ENCODE peak calls at places on chromosomes 3 and 15, in eight cellular contexts. One of them, this sample, is unnamed. For H3K9me3, the result is how much of the 10 kb centered on the place peaks cover.

GRCh38 chr15:68499620-68500312 is 67.8 kb upstream of the ITGA11 start:
- DNase-seq in CD8-positive, alpha-beta T cell: no peak
- DNase-seq in right atrium auricular region: no peak
- DNase-seq in breast epithelium: no peak
- DNase-seq in kidney: no peak
- DNase-seq in lower lobe of right lung: no peak
- DNase-seq in tibial artery: no peak
- DNase-seq in spleen: no peak
- DNase-seq in this sample: no peak

GRCh38 chr3:52394751-52395502 is 50.0 kb downstream of the SEMA3G start:
- DNase-seq in kidney: peak
- DNase-seq in right atrium auricular region: no peak
- DNase-seq in lower lobe of right lung: peak
- DNase-seq in tibial artery: no peak
- DNase-seq in breast epithelium: no peak
- DNase-seq in spleen: peak
- DNase-seq in CD8-positive, alpha-beta T cell: no peak
- DNase-seq in this sample: no peak

GRCh38 chr3:192928016-192928415 is 10.4 kb upstream of the MB21D2 start:
- DNase-seq in tibial artery: no peak
- DNase-seq in right atrium auricular region: no peak
- DNase-seq in kidney: no peak
- DNase-seq in CD8-positive, alpha-beta T cell: no peak
- DNase-seq in spleen: no peak
- DNase-seq in breast epithelium: no peak
- DNase-seq in lower lobe of right lung: no peak
- DNase-seq in this sample: no peak

GRCh38 chr15:62083168-62084154 is 16.7 kb downstream of the C2CD4A start:
- DNase-seq in right atrium auricular region: no peak
- DNase-seq in tibial artery: no peak
- DNase-seq in kidney: no peak
- DNase-seq in lower lobe of right lung: no peak
- DNase-seq in CD8-positive, alpha-beta T cell: no peak
- DNase-seq in breast epithelium: no peak
- DNase-seq in spleen: no peak
- DNase-seq in this sample: no peak

GRCh38 chr3:126663750-126664149 is 8.8 kb upstream of the TXNRD3 start:
- DNase-seq in tibial artery: no peak
- DNase-seq in CD8-positive, alpha-beta T cell: no peak
- DNase-seq in breast epithelium: no peak
- DNase-seq in kidney: no peak
- DNase-seq in right atrium auricular region: no peak
- DNase-seq in lower lobe of right lung: no peak
- DNase-seq in spleen: no peak
- DNase-seq in this sample: no peak

GRCh38 chr3:73602171-73602570 is 22.6 kb downstream of the PDZRN3 start:
- DNase-seq in CD8-positive, alpha-beta T cell: no peak
- DNase-seq in right atrium auricular region: no peak
- DNase-seq in tibial artery: no peak
- DNase-seq in spleen: no peak
- DNase-seq in lower lobe of right lung: no peak
- DNase-seq in kidney: no peak
- DNase-seq in breast epithelium: no peak
- DNase-seq in this sample: peak

GRCh38 chr3:30586091-30586805 is 20.2 kb upstream of the TGFBR2 start:
- DNase-seq in right atrium auricular region: no peak
- DNase-seq in breast epithelium: no peak
- DNase-seq in spleen: no peak
- DNase-seq in lower lobe of right lung: no peak
- DNase-seq in tibial artery: no peak
- DNase-seq in CD8-positive, alpha-beta T cell: no peak
- DNase-seq in kidney: no peak
- DNase-seq in this sample: no peak

GRCh38 chr3:12766541-12766940 is 7.5 kb upstream of the TMEM40 start:
- DNase-seq in CD8-positive, alpha-beta T cell: no peak
- DNase-seq in breast epithelium: no peak
- DNase-seq in spleen: no peak
- DNase-seq in tibial artery: no peak
- DNase-seq in kidney: no peak
- DNase-seq in right atrium auricular region: no peak
- DNase-seq in lower lobe of right lung: no peak
- DNase-seq in this sample: no peak

GRCh38 chr3:46981932-46982471 is 2.5 kb downstream of the NBEAL2 start:
- DNase-seq in breast epithelium: peak
- DNase-seq in tibial artery: no peak
- DNase-seq in CD8-positive, alpha-beta T cell: no peak
- DNase-seq in spleen: peak
- DNase-seq in lower lobe of right lung: peak
- DNase-seq in right atrium auricular region: no peak
- DNase-seq in kidney: peak
- DNase-seq in this sample: no peak

GRCh38 chr3:112582242-112582874 is 20.5 kb downstream of the SLC35A5 start:
- DNase-seq in breast epithelium: no peak
- DNase-seq in CD8-positive, alpha-beta T cell: no peak
- DNase-seq in kidney: no peak
- DNase-seq in right atrium auricular region: no peak
- DNase-seq in spleen: no peak
- DNase-seq in lower lobe of right lung: no peak
- DNase-seq in tibial artery: no peak
- DNase-seq in this sample: peak

GRCh38 chr3:4584537-4585249 is 91.5 kb downstream of the ITPR1 start:
- DNase-seq in breast epithelium: peak
- DNase-seq in kidney: no peak
- DNase-seq in spleen: no peak
- DNase-seq in CD8-positive, alpha-beta T cell: no peak
- DNase-seq in right atrium auricular region: no peak
- DNase-seq in tibial artery: peak
- DNase-seq in lower lobe of right lung: no peak
- DNase-seq in this sample: peak

GRCh38 chr3:135992072-135992471 is 26.5 kb downstream of the PPP2R3A start:
- DNase-seq in breast epithelium: no peak
- DNase-seq in tibial artery: no peak
- DNase-seq in right atrium auricular region: no peak
- DNase-seq in spleen: no peak
- DNase-seq in kidney: no peak
- DNase-seq in CD8-positive, alpha-beta T cell: no peak
- DNase-seq in lower lobe of right lung: no peak
- DNase-seq in this sample: no peak

GRCh38 chr15:101642361-101642760 is 9.8 kb downstream of the TM2D3 start:
- DNase-seq in spleen: no peak
- DNase-seq in lower lobe of right lung: no peak
- DNase-seq in right atrium auricular region: no peak
- DNase-seq in tibial artery: no peak
- DNase-seq in kidney: no peak
- DNase-seq in CD8-positive, alpha-beta T cell: no peak
- DNase-seq in breast epithelium: no peak
- DNase-seq in this sample: peak

GRCh38 chr3:37761583-37761982 is 100.1 kb upstream of the CTDSPL start:
- DNase-seq in lower lobe of right lung: no peak
- DNase-seq in right atrium auricular region: no peak
- DNase-seq in breast epithelium: no peak
- DNase-seq in kidney: no peak
- DNase-seq in spleen: no peak
- DNase-seq in tibial artery: no peak
- DNase-seq in CD8-positive, alpha-beta T cell: no peak
- DNase-seq in this sample: no peak

GRCh38 chr3:37761043-37761442 is 100.6 kb upstream of the CTDSPL start:
- DNase-seq in kidney: no peak
- DNase-seq in CD8-positive, alpha-beta T cell: no peak
- DNase-seq in lower lobe of right lung: no peak
- DNase-seq in tibial artery: no peak
- DNase-seq in right atrium auricular region: no peak
- DNase-seq in spleen: no peak
- DNase-seq in breast epithelium: no peak
- DNase-seq in this sample: no peak

GRCh38 chr3:37762286-37762685 is 99.4 kb upstream of the CTDSPL start:
- DNase-seq in tibial artery: no peak
- DNase-seq in lower lobe of right lung: no peak
- DNase-seq in kidney: no peak
- DNase-seq in CD8-positive, alpha-beta T cell: no peak
- DNase-seq in right atrium auricular region: no peak
- DNase-seq in spleen: no peak
- DNase-seq in breast epithelium: no peak
- DNase-seq in this sample: no peak

GRCh38 chr3:37763338-37763737 is 98.3 kb upstream of the CTDSPL start:
- DNase-seq in tibial artery: no peak
- DNase-seq in right atrium auricular region: no peak
- DNase-seq in spleen: no peak
- DNase-seq in lower lobe of right lung: no peak
- DNase-seq in CD8-positive, alpha-beta T cell: no peak
- DNase-seq in breast epithelium: no peak
- DNase-seq in kidney: no peak
- DNase-seq in this sample: no peak

DNA sequence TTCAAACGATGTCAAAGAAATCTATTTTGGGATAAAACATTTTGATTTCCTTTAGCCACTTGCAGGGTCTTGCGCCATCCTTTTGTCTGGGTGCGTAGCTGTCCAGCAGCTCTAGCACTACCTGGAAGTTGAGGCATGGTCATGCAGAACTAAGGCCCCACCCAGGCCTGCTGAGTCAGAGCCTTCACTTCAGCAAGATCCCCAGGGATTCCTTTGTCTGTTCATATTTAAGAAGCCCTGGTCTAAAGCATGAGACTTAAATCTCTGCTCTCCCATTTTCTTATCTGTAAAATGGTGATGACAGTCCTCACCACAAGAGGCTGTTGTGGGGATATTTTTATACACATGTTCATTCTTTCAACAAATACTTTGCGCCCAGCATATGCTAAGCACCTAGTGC is 99.0 kb upstream of the CTDSPL start:
- DNase-seq in breast epithelium: no peak
- DNase-seq in CD8-positive, alpha-beta T cell: no peak
- DNase-seq in kidney: no peak
- DNase-seq in tibial artery: no peak
- DNase-seq in lower lobe of right lung: no peak
- DNase-seq in spleen: no peak
- DNase-seq in right atrium auricular region: no peak
- DNase-seq in this sample: peak
- TF ChIP-seq CTCF in breast epithelium: no peak
- TF ChIP-seq CTCF in CD8-positive, alpha-beta T cell: no peak
- TF ChIP-seq CTCF in kidney: no peak
- TF ChIP-seq CTCF in tibial artery: no peak
- TF ChIP-seq CTCF in lower lobe of right lung: no peak
- TF ChIP-seq CTCF in spleen: no peak
- TF ChIP-seq CTCF in right atrium auricular region: peak
- TF ChIP-seq CTCF in this sample: no peak

GRCh38 chr15:87829651-87830050 is 426.9 kb downstream of the NTRK3 start:
- DNase-seq in right atrium auricular region: no peak
- DNase-seq in spleen: no peak
- DNase-seq in CD8-positive, alpha-beta T cell: no peak
- DNase-seq in tibial artery: no peak
- DNase-seq in breast epithelium: peak
- DNase-seq in kidney: no peak
- DNase-seq in lower lobe of right lung: no peak
- DNase-seq in this sample: no peak

GRCh38 chr15:87826119-87826730 is 430.3 kb downstream of the NTRK3 start:
- DNase-seq in CD8-positive, alpha-beta T cell: no peak
- DNase-seq in breast epithelium: no peak
- DNase-seq in spleen: no peak
- DNase-seq in lower lobe of right lung: no peak
- DNase-seq in kidney: no peak
- DNase-seq in tibial artery: no peak
- DNase-seq in right atrium auricular region: no peak
- DNase-seq in this sample: peak

GRCh38 chr15:87828608-87829007 is 427.9 kb downstream of the NTRK3 start:
- DNase-seq in kidney: no peak
- DNase-seq in breast epithelium: no peak
- DNase-seq in tibial artery: no peak
- DNase-seq in CD8-positive, alpha-beta T cell: no peak
- DNase-seq in right atrium auricular region: no peak
- DNase-seq in lower lobe of right lung: no peak
- DNase-seq in spleen: no peak
- DNase-seq in this sample: no peak

GRCh38 chr15:87827126-87827525 is 429.4 kb downstream of the NTRK3 start:
- DNase-seq in tibial artery: no peak
- DNase-seq in kidney: no peak
- DNase-seq in spleen: no peak
- DNase-seq in right atrium auricular region: no peak
- DNase-seq in CD8-positive, alpha-beta T cell: no peak
- DNase-seq in lower lobe of right lung: no peak
- DNase-seq in breast epithelium: no peak
- DNase-seq in this sample: peak
- H3K9me3 ChIP-seq in tibial artery: under half
- H3K9me3 ChIP-seq in kidney: under half
- H3K9me3 ChIP-seq in spleen: under half
- H3K9me3 ChIP-seq in right atrium auricular region: under half
- H3K9me3 ChIP-seq in CD8-positive, alpha-beta T cell: under half
- H3K9me3 ChIP-seq in lower lobe of right lung: under half
- H3K9me3 ChIP-seq in breast epithelium: under half
- H3K9me3 ChIP-seq in this sample: under half

GRCh38 chr15:64092075-64092820 is 1.4 kb downstream of the CIAO2A start:
- DNase-seq in breast epithelium: no peak
- DNase-seq in right atrium auricular region: no peak
- DNase-seq in lower lobe of right lung: no peak
- DNase-seq in CD8-positive, alpha-beta T cell: no peak
- DNase-seq in tibial artery: no peak
- DNase-seq in kidney: no peak
- DNase-seq in spleen: no peak
- DNase-seq in this sample: no peak
- H3K4me3 ChIP-seq in breast epithelium: no peak
- H3K4me3 ChIP-seq in right atrium auricular region: no peak
- H3K4me3 ChIP-seq in lower lobe of right lung: peak
- H3K4me3 ChIP-seq in CD8-positive, alpha-beta T cell: peak
- H3K4me3 ChIP-seq in tibial artery: peak
- H3K4me3 ChIP-seq in kidney: peak
- H3K4me3 ChIP-seq in spleen: peak
- H3K4me3 ChIP-seq in this sample: peak

GRCh38 chr3:23183731-23184130 is 19.4 kb upstream of the UBE2E2 start:
- DNase-seq in lower lobe of right lung: no peak
- DNase-seq in kidney: no peak
- DNase-seq in right atrium auricular region: no peak
- DNase-seq in CD8-positive, alpha-beta T cell: no peak
- DNase-seq in breast epithelium: no peak
- DNase-seq in spleen: no peak
- DNase-seq in tibial artery: no peak
- DNase-seq in this sample: peak
- TF ChIP-seq CTCF in lower lobe of right lung: peak
- TF ChIP-seq CTCF in kidney: peak
- TF ChIP-seq CTCF in right atrium auricular region: peak
- TF ChIP-seq CTCF in CD8-positive, alpha-beta T cell: no peak
- TF ChIP-seq CTCF in breast epithelium: peak
- TF ChIP-seq CTCF in spleen: peak
- TF ChIP-seq CTCF in tibial artery: peak
- TF ChIP-seq CTCF in this sample: peak

DNA sequence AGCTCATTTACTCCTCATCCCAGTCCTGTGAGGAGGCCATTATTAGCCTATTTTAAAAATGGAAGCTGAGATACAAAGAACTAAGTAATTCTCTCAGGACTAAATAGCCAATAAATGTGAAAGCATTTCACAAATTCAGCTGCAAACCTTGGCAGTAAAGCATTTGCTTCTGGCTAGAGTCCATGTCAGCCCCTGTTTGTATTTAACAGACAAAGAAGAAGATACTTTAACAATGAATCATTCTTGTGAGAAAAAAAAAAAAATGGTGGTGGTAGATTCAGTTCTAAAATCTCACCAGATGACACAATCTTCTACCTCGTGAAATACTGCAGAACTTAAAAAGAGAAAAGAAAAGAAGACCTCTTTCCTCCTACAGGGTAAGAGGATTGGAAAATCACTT is 84.9 kb upstream of the CNTN6 start:
- DNase-seq in CD8-positive, alpha-beta T cell: no peak
- DNase-seq in right atrium auricular region: no peak
- DNase-seq in lower lobe of right lung: no peak
- DNase-seq in tibial artery: no peak
- DNase-seq in breast epithelium: no peak
- DNase-seq in spleen: no peak
- DNase-seq in kidney: no peak
- DNase-seq in this sample: no peak
- H3K9me3 ChIP-seq in CD8-positive, alpha-beta T cell: under half
- H3K9me3 ChIP-seq in right atrium auricular region: under half
- H3K9me3 ChIP-seq in lower lobe of right lung: under half
- H3K9me3 ChIP-seq in tibial artery: under half
- H3K9me3 ChIP-seq in breast epithelium: under half
- H3K9me3 ChIP-seq in spleen: under half
- H3K9me3 ChIP-seq in kidney: under half
- H3K9me3 ChIP-seq in this sample: under half

This sample was measured in cardiac muscle cell.